ENCODE peak calls at places on chromosomes 7 and 10, in five cellular contexts. A, V, M, Q and X are unnamed samples.

GRCh38 chr10:44862917-44863316 is 48.2 kb upstream of the TMEM72 start:
- DNase-seq in A (no peak), V (no peak), M (no peak), Q (no peak), X (no peak)

GRCh38 chr10:131250454-131251145 is 60.9 kb downstream of the TCERG1L start:
- DNase-seq in A (no peak), V (no peak), M (peak; percentile 28), Q (no peak), X (no peak)

GRCh38 chr7:35874881-35875280 is 74.0 kb downstream of the SEPTIN7 start:
- DNase-seq in A (no peak), V (no peak), M (no peak), Q (no peak), X (no peak)

GRCh38 chr10:117224881-117225280 is 16.0 kb upstream of the SLC18A2 start:
- DNase-seq in A (no peak), V (no peak), M (no peak), Q (no peak), X (no peak)

GRCh38 chr7:21946228-21946709 is 570 bp upstream of the CDCA7L start:
- DNase-seq in A (no peak), V (peak; percentile 60), M (no peak), Q (no peak), X (no peak)

GRCh38 chr10:51386248-51386885 is 312.1 kb downstream of the PRKG1 start:
- DNase-seq in A (no peak), V (no peak), M (no peak), Q (peak; percentile 36), X (no peak)

GRCh38 chr7:24942226-24942625 is 37.8 kb downstream of the OSBPL3 start:
- DNase-seq in A (no peak), V (peak; percentile 31), M (no peak), Q (no peak), X (no peak)

GRCh38 chr7:142866361-142867096 is 11.7 kb downstream of the EPHB6 start:
- DNase-seq in A (peak; percentile 8), V (peak; percentile 85), M (peak; percentile 57), Q (no peak), X (no peak)

GRCh38 chr10:29415876-29416275 is 127.0 kb downstream of the LYZL1 start:
- DNase-seq in A (no peak), V (no peak), M (no peak), Q (peak; percentile 29), X (no peak)

GRCh38 chr10:113985342-113985844 is 58.3 kb upstream of the ADRB1 start:
- DNase-seq in A (no peak), V (no peak), M (no peak), Q (no peak), X (no peak)

GRCh38 chr7:94276797-94277196 is 117.9 kb upstream of the COL1A2 start:
- DNase-seq in A (peak; percentile 65), V (peak; percentile 62), M (peak; percentile 30), Q (peak; percentile 59), X (no peak)

GRCh38 chr7:27182861-27183681 is 2.0 kb downstream of the HOXA11 start:
- DNase-seq in A (no peak), V (peak; percentile 75), M (no peak), Q (no peak), X (no peak)

GRCh38 chr10:17028843-17029580 is 100.6 kb downstream of the CUBN start:
- DNase-seq in A (no peak), V (no peak), M (no peak), Q (no peak), X (no peak)

GRCh38 chr10:114905450-114905849 is 32.5 kb upstream of the TRUB1 start:
- DNase-seq in A (no peak), V (no peak), M (no peak), Q (peak; percentile 16), X (no peak)

GRCh38 chr7:128715079-128715478 is 24.1 kb upstream of the CALU start:
- DNase-seq in A (no peak), V (no peak), M (no peak), Q (no peak), X (no peak)

GRCh38 chr7:139857791-139858190 is 28.7 kb downstream of the TBXAS1 start:
- DNase-seq in A (no peak), V (no peak), M (no peak), Q (no peak), X (no peak)

GRCh38 chr7:34354906-34355305 is 303.1 kb upstream of the NPSR1 start:
- DNase-seq in A (peak; percentile 1), V (no peak), M (no peak), Q (peak; percentile 20), X (no peak)

GRCh38 chr7:128000854-128001265 is 30.4 kb downstream of the LRRC4 start:
- DNase-seq in A (no peak), V (no peak), M (no peak), Q (no peak), X (no peak)

GRCh38 chr7:2278026-2278425 is 36.0 kb downstream of the NUDT1 start:
- DNase-seq in A (no peak), V (no peak), M (no peak), Q (no peak), X (no peak)

GRCh38 chr7:131480384-131481315 is 75.8 kb downstream of the PODXL start:
- DNase-seq in A (no peak), V (no peak), M (no peak), Q (no peak), X (no peak)

GRCh38 chr10:69515699-69516547 is 57.3 kb downstream of the NEUROG3 start:
- DNase-seq in A (peak; percentile 66), V (peak; percentile 96), M (peak; percentile 78), Q (peak; percentile 55), X (no peak)

GRCh38 chr10:131731780-131732630 is 168.8 kb upstream of the PPP2R2D start:
- DNase-seq in A (no peak), V (no peak), M (no peak), Q (no peak), X (no peak)

GRCh38 chr10:126928252-126928651 is 23.0 kb downstream of the DOCK1 start:
- DNase-seq in A (no peak), V (no peak), M (no peak), Q (no peak), X (no peak)

GRCh38 chr10:132458595-132459251 is 61.7 kb downstream of the PWWP2B start:
- DNase-seq in A (no peak), V (peak; percentile 78), M (peak; percentile 72), Q (no peak), X (peak; percentile 42)

GRCh38 chr10:26567349-26567721 is 129.2 kb downstream of the APBB1IP start:
- DNase-seq in A (no peak), V (no peak), M (peak; percentile 26), Q (no peak), X (no peak)

GRCh38 chr10:12214763-12215218 is 18.8 kb downstream of the CDC123 start:
- DNase-seq in A (peak; percentile 71), V (peak; percentile 73), M (peak; percentile 68), Q (peak; percentile 64), X (no peak)

GRCh38 chr7:1009747-1010146 is 26.8 kb downstream of the CYP2W1 start:
- DNase-seq in A (no peak), V (no peak), M (no peak), Q (no peak), X (no peak)
- H3K27ac ChIP-seq in A (no peak overlapping the region), V (no peak overlapping the region), M (no peak overlapping the region), Q (no peak overlapping the region), X (no peak overlapping the region)

DNA sequence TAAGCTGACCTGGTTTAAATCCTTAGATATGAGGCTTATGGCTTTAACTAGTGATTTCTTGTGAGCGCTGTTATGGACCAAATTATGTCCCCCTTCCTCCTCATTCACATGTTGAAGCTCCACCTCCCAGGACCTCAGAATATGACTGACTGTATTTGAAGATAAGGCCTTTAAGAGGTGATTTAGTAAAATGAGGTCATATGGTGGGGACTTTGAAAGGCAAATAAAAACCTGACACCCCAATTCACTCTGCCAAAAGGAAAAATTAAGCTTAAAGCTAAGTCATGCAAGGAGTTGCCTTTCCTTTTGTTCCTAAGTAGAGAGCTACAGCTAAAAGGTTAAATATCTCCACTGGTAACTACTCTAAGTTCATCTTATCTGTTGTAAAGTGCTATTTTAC is 36.4 kb upstream of the FIGNL1 start:
- DNase-seq in A (no peak), V (no peak), M (no peak), Q (no peak), X (no peak)
- H3K27ac ChIP-seq in A (no peak overlapping the region), V (no peak overlapping the region), M (no peak overlapping the region), Q (no peak overlapping the region), X (no peak overlapping the region)

GRCh38 chr10:82072124-82072523 is 197.1 kb downstream of the NRG3 start:
- DNase-seq in A (no peak), V (no peak), M (no peak), Q (no peak), X (no peak)
- H3K27ac ChIP-seq in A (no peak overlapping the region), V (no peak overlapping the region), M (no peak overlapping the region), Q (no peak overlapping the region), X (no peak overlapping the region)

DNA sequence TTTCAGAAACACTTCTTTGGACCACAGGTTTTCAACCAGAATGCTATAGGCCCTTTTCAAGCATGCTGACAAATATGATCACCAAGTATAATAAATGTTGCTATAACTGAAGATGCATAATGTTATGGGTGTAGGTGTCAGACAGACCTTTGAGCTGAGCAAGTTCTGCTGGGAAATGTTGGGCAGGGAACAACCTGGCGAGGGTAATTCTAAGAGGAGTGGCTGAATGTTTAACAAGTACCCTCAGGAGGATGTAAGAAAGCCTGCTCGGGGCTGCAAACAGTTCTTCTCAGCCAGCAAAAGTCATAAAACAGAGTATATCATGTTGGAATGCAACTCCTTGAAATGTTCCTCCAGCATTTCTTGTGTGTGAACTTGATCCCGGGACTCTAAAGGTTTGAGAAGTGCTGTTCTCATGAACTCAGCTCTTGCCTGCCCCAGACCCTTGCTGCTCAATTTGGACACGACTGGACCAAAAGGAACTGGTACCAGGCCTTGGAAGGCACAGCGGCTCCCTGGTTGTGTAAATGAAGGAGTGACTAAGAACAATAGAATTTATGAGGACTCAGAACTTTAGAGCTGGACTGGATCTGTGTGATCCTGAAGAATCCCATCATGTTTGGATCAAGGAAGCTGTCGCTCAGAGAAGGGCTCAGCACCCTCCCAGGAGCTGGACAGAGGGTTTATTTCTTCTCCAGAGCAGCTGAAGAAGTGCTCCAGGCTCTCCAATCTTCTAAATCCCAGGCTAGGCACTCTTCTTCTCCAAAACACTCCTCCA is 143.2 kb upstream of the ANK3 start:
- DNase-seq in A (no peak), V (no peak), M (no peak), Q (no peak), X (no peak)
- H3K27ac ChIP-seq in A (no peak overlapping the region), V (no peak overlapping the region), M (no peak overlapping the region), Q (no peak overlapping the region), X (peak overlapping the region; percentile 28)